ENCODE peak calls at places on chromosomes 6 and 20, in four cellular contexts. One of them, this sample, is unnamed.

GRCh38 chr6:158068893-158069799 is 87.5 kb downstream of the SYNJ2 start:
- DNase-seq in cerebellum: no peak
- DNase-seq in left ventricle myocardium inferior: no peak
- DNase-seq in AG09309: no peak
- DNase-seq in this sample: peak; percentile 81

GRCh38 chr6:139654888-139655782 is 280.7 kb upstream of the CITED2 start:
- DNase-seq in cerebellum: no peak
- DNase-seq in left ventricle myocardium inferior: no peak
- DNase-seq in AG09309: no peak
- DNase-seq in this sample: no peak

GRCh38 chr20:60228255-60228654 is 270.0 kb downstream of the CDH26 start:
- DNase-seq in cerebellum: no peak
- DNase-seq in left ventricle myocardium inferior: no peak
- DNase-seq in AG09309: no peak
- DNase-seq in this sample: no peak

GRCh38 chr6:39378175-39378889 is 55.8 kb upstream of the KCNK16 start:
- DNase-seq in cerebellum: no peak
- DNase-seq in left ventricle myocardium inferior: no peak
- DNase-seq in AG09309: no peak
- DNase-seq in this sample: no peak

GRCh38 chr20:52379723-52380336 is 188.3 kb upstream of the ZFP64 start:
- DNase-seq in cerebellum: peak; percentile 15
- DNase-seq in left ventricle myocardium inferior: peak; percentile 26
- DNase-seq in AG09309: no peak
- DNase-seq in this sample: no peak

GRCh38 chr6:40585661-40586269 is 1.4 kb downstream of the LRFN2 start:
- DNase-seq in cerebellum: peak; percentile 38
- DNase-seq in left ventricle myocardium inferior: no peak
- DNase-seq in AG09309: no peak
- DNase-seq in this sample: no peak

GRCh38 chr20:58192567-58192966 is 35.9 kb downstream of the ANKRD60 start:
- DNase-seq in cerebellum: no peak
- DNase-seq in left ventricle myocardium inferior: no peak
- DNase-seq in AG09309: no peak
- DNase-seq in this sample: no peak

GRCh38 chr6:114096553-114097172 is 125.7 kb upstream of the HDAC2 start:
- DNase-seq in cerebellum: no peak
- DNase-seq in left ventricle myocardium inferior: no peak
- DNase-seq in AG09309: no peak
- DNase-seq in this sample: no peak

GRCh38 chr6:68732423-68732822 is 97.3 kb downstream of the ADGRB3 start:
- DNase-seq in cerebellum: no peak
- DNase-seq in left ventricle myocardium inferior: no peak
- DNase-seq in AG09309: no peak
- DNase-seq in this sample: no peak

GRCh38 chr6:111843347-111844147 is 29.7 kb downstream of the FYN start:
- DNase-seq in cerebellum: no peak
- DNase-seq in left ventricle myocardium inferior: no peak
- DNase-seq in AG09309: no peak
- DNase-seq in this sample: no peak

GRCh38 chr6:157241411-157241979 is 81.8 kb downstream of the TMEM242 start:
- DNase-seq in cerebellum: no peak
- DNase-seq in left ventricle myocardium inferior: no peak
- DNase-seq in AG09309: no peak
- DNase-seq in this sample: peak; percentile 48

GRCh38 chr6:13923527-13924145 is 1.1 kb upstream of the RNF182 start:
- DNase-seq in cerebellum: no peak
- DNase-seq in left ventricle myocardium inferior: no peak
- DNase-seq in AG09309: no peak
- DNase-seq in this sample: no peak

GRCh38 chr20:21713901-21714296 is 8.4 kb downstream of the PAX1 start:
- DNase-seq in cerebellum: no peak
- DNase-seq in left ventricle myocardium inferior: no peak
- DNase-seq in AG09309: no peak
- DNase-seq in this sample: no peak

GRCh38 chr6:22025468-22026159 is 271.2 kb downstream of the PRL start:
- DNase-seq in cerebellum: no peak
- DNase-seq in left ventricle myocardium inferior: no peak
- DNase-seq in AG09309: peak; percentile 61
- DNase-seq in this sample: no peak

GRCh38 chr20:21100590-21101452 is 5.3 kb downstream of the LINC00237 start:
- DNase-seq in cerebellum: no peak
- DNase-seq in left ventricle myocardium inferior: no peak
- DNase-seq in AG09309: no peak
- DNase-seq in this sample: peak; percentile 65

GRCh38 chr6:81849248-81849647 is 96.8 kb upstream of the TENT5A start:
- DNase-seq in cerebellum: no peak
- DNase-seq in left ventricle myocardium inferior: no peak
- DNase-seq in AG09309: no peak
- DNase-seq in this sample: no peak

GRCh38 chr6:49698538-49699205 is 14.7 kb downstream of the CRISP2 start:
- DNase-seq in cerebellum: no peak
- DNase-seq in left ventricle myocardium inferior: no peak
- DNase-seq in AG09309: no peak
- DNase-seq in this sample: no peak

GRCh38 chr20:20492521-20493334 is 124.8 kb downstream of the INSM1 start:
- DNase-seq in cerebellum: no peak
- DNase-seq in left ventricle myocardium inferior: no peak
- DNase-seq in AG09309: no peak
- DNase-seq in this sample: no peak

GRCh38 chr20:38872491-38873049 is 53.6 kb upstream of the FAM83D start:
- DNase-seq in cerebellum: no peak
- DNase-seq in left ventricle myocardium inferior: no peak
- DNase-seq in AG09309: no peak
- DNase-seq in this sample: no peak

GRCh38 chr6:115969930-115970273 is 90.8 kb downstream of the FRK start:
- DNase-seq in cerebellum: no peak
- DNase-seq in left ventricle myocardium inferior: no peak
- DNase-seq in AG09309: peak; percentile 11
- DNase-seq in this sample: no peak

GRCh38 chr20:23282111-23282510 is 68.5 kb upstream of the NXT1 start:
- DNase-seq in cerebellum: no peak
- DNase-seq in left ventricle myocardium inferior: no peak
- DNase-seq in AG09309: no peak
- DNase-seq in this sample: no peak

GRCh38 chr20:2814587-2815051 is at the start of gene C20orf141:
- DNase-seq in cerebellum: no peak
- DNase-seq in left ventricle myocardium inferior: no peak
- DNase-seq in AG09309: peak; percentile 97
- DNase-seq in this sample: peak; percentile 66

GRCh38 chr6:169571123-169571962 is 130.5 kb downstream of the WDR27 start:
- DNase-seq in cerebellum: no peak
- DNase-seq in left ventricle myocardium inferior: no peak
- DNase-seq in AG09309: no peak
- DNase-seq in this sample: no peak

GRCh38 chr6:81748946-81749345 is 3.5 kb downstream of the TENT5A start:
- DNase-seq in cerebellum: no peak
- DNase-seq in left ventricle myocardium inferior: no peak
- DNase-seq in AG09309: no peak
- DNase-seq in this sample: no peak

This sample was measured in aorta.